ENCODE peak calls at places on chromosomes 7 and 10, in five cellular contexts. A is A549, Q is suprapubic skin, P is HepG2, Z is stomach. U is an unnamed sample.

GRCh38 chr10:21265622-21266021 is 259.9 kb downstream of the SKIDA1 start:
- DNase-seq in A (peak), Q (no peak), P (peak), Z (no peak), U (no peak)

GRCh38 chr10:51960494-51960895 is 261.1 kb upstream of the CSTF2T start:
- DNase-seq in A (peak), Q (no peak), P (peak), Z (no peak), U (no peak)

GRCh38 chr7:78734626-78735025 is 718.8 kb downstream of the MAGI2 start:
- DNase-seq in A (no peak), Q (no peak), P (no peak), Z (no peak), U (no peak)

GRCh38 chr7:602341-603141 is 82.9 kb upstream of the PDGFA start:
- DNase-seq in A (no peak), Q (no peak), P (peak), Z (no peak), U (no peak)

GRCh38 chr10:45373783-45374450 is at the start of gene ALOX5:
- DNase-seq in A (peak), Q (no peak), P (no peak), Z (peak), U (peak)

GRCh38 chr7:23523486-23524075 is 8.2 kb downstream of the TRA2A start:
- DNase-seq in A (no peak), Q (no peak), P (no peak), Z (no peak), U (no peak)

GRCh38 chr10:71060636-71061426 is 151.5 kb upstream of the UNC5B start:
- DNase-seq in A (no peak), Q (no peak), P (no peak), Z (no peak), U (no peak)

GRCh38 chr10:133162910-133163856 is 3.2 kb downstream of the KNDC1 start:
- DNase-seq in A (no peak), Q (peak), P (no peak), Z (no peak), U (peak)

GRCh38 chr10:110898391-110898790 is 20.6 kb downstream of the BBIP1 start:
- DNase-seq in A (no peak), Q (no peak), P (no peak), Z (no peak), U (no peak)

GRCh38 chr10:101956898-101957297 is 99.1 kb downstream of the ARMH3 start:
- DNase-seq in A (no peak), Q (no peak), P (no peak), Z (no peak), U (no peak)

GRCh38 chr10:75291800-75292199 is 56.0 kb upstream of the COMTD1 start:
- DNase-seq in A (no peak), Q (no peak), P (no peak), Z (no peak), U (no peak)

GRCh38 chr7:28203498-28204240 is 23.1 kb upstream of the JAZF1 start:
- DNase-seq in A (no peak), Q (no peak), P (no peak), Z (no peak), U (no peak)

GRCh38 chr10:61588770-61589211 is 73.9 kb upstream of the CABCOCO1 start:
- DNase-seq in A (no peak), Q (no peak), P (no peak), Z (no peak), U (no peak)

GRCh38 chr10:128049226-128050010 is 76.8 kb downstream of the MKI67 start:
- DNase-seq in A (no peak), Q (no peak), P (no peak), Z (no peak), U (no peak)

GRCh38 chr10:73917566-73918305 is 6.8 kb downstream of the PLAU start:
- DNase-seq in A (no peak), Q (no peak), P (no peak), Z (no peak), U (no peak)

GRCh38 chr10:498760-499435 is 190.6 kb downstream of the DIP2C start:
- DNase-seq in A (no peak), Q (no peak), P (no peak), Z (no peak), U (no peak)

GRCh38 chr10:30645340-30645827 is 15.8 kb upstream of the LYZL2 start:
- DNase-seq in A (no peak), Q (no peak), P (peak), Z (no peak), U (no peak)

GRCh38 chr10:21724020-21724589 is 190.1 kb downstream of the MLLT10 start:
- DNase-seq in A (no peak), Q (no peak), P (no peak), Z (no peak), U (no peak)

GRCh38 chr7:22140597-22140996 is 194.9 kb upstream of the CDCA7L start:
- DNase-seq in A (no peak), Q (no peak), P (no peak), Z (no peak), U (no peak)

GRCh38 chr7:148622887-148623585 is 32.5 kb downstream of the C7orf33 start:
- DNase-seq in A (no peak), Q (no peak), P (no peak), Z (no peak), U (no peak)

GRCh38 chr10:11023554-11023953 is 5.9 kb downstream of the CELF2 start:
- DNase-seq in A (no peak), Q (no peak), P (no peak), Z (no peak), U (no peak)

GRCh38 chr10:2978111-2978510 is 89.2 kb upstream of the PFKP start:
- DNase-seq in A (peak), Q (no peak), P (peak), Z (no peak), U (no peak)

GRCh38 chr7:36159618-36160017 is 6.6 kb downstream of the EEPD1 start:
- DNase-seq in A (no peak), Q (no peak), P (no peak), Z (no peak), U (peak)

GRCh38 chr10:4691776-4692175 is 134.2 kb upstream of the AKR1E2 start:
- DNase-seq in A (no peak), Q (no peak), P (no peak), Z (no peak), U (no peak)

GRCh38 chr10:29533696-29534285 is 101.0 kb downstream of the SVIL start:
- DNase-seq in A (no peak), Q (no peak), P (no peak), Z (no peak), U (no peak)

GRCh38 chr10:17993361-17993760 is 41.6 kb downstream of the SLC39A12 start:
- DNase-seq in A (no peak), Q (no peak), P (no peak), Z (no peak), U (no peak)

GRCh38 chr7:76333388-76334101 is 25.2 kb downstream of the YWHAG start:
- DNase-seq in A (no peak), Q (no peak), P (no peak), Z (peak), U (peak)

GRCh38 chr7:27183682-27184341 is 1.2 kb downstream of the HOXA11 start:
- DNase-seq in A (no peak), Q (peak), P (no peak), Z (peak), U (no peak)

GRCh38 chr7:139139150-139139549 is 29.6 kb upstream of the ZC3HAV1 start:
- DNase-seq in A (no peak), Q (no peak), P (no peak), Z (no peak), U (no peak)

GRCh38 chr7:43076189-43076605 is 36.2 kb upstream of the HECW1 start:
- DNase-seq in A (no peak), Q (no peak), P (no peak), Z (no peak), U (no peak)

GRCh38 chr7:36598056-36598675 is 126.1 kb downstream of the AOAH start:
- DNase-seq in A (no peak), Q (no peak), P (no peak), Z (no peak), U (no peak)

GRCh38 chr10:29926649-29927048 is 132.7 kb downstream of the JCAD start:
- DNase-seq in A (no peak), Q (no peak), P (no peak), Z (no peak), U (no peak)

GRCh38 chr7:130062246-130062645 is 8.1 kb upstream of the KLHDC10 start:
- DNase-seq in A (no peak), Q (no peak), P (no peak), Z (no peak), U (no peak)

GRCh38 chr7:130065500-130066152 is 4.7 kb upstream of the KLHDC10 start:
- DNase-seq in A (no peak), Q (no peak), P (peak), Z (no peak), U (no peak)

GRCh38 chr7:130063036-130063435 is 7.3 kb upstream of the KLHDC10 start:
- DNase-seq in A (no peak), Q (no peak), P (peak), Z (peak), U (no peak)
- TF ChIP-seq CTCF in A (peak), Q (peak), P (peak), Z (no peak), U (no peak)

DNA sequence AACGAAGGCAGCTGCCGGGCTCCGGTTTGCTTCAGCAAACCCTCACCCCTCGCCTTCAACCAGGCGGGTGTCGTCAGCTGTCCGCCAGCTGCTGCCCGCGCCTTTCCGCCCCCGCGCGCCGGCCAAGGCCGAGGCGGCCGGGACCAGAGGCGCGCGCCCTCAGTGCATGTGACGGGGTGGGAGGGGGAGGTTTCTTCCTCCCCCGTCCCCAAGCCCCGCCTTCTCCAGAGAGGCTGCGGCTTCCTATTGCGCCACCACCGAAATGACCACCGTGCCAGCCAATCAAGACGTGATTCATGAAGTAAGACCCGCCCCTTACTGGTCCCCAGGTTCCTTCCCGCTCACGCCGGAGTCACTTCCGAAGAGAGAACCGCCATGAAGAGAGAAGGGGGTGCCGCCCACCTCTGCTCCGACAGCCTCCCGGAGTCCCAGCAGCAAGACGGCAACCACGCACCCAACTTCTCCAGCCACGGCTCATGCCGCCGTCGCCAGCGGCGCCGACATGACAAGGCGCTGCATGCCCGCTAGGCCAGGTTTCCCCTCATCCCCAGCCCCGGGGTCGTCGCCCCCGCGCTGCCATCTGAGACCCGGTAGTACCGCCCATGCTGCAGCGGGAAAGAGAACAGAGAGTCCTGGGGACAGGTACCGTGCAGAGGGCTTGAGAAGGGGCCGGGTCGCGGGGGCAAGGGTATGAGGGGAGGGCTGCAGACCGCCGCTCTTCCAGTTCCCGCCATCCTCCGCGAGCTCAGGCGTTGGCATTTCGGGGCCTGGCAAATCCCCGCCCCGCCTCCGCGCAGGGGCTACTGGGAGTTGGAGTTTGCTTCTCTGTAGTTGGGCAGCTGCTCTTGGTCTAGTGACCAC is at the start of gene SLF2:
- DNase-seq in A (peak), Q (peak), P (peak), Z (peak), U (peak)
- TF ChIP-seq EP300 in A (no peak), Q (no peak), P (peak), Z (peak), U (peak)

GRCh38 chr7:33998487-33998886 is 93.1 kb downstream of the BMPER start:
- DNase-seq in A (no peak), Q (no peak), P (peak), Z (no peak), U (peak)
- TF ChIP-seq CTCF in A (no peak), Q (no peak), P (no peak), Z (no peak), U (no peak)

GRCh38 chr10:36516281-36516680 is 609.1 kb upstream of the ANKRD30A start:
- DNase-seq in A (no peak), Q (no peak), P (no peak), Z (no peak), U (no peak)

GRCh38 chr10:36519909-36520308 is 605.5 kb upstream of the ANKRD30A start:
- DNase-seq in A (no peak), Q (no peak), P (no peak), Z (no peak), U (no peak)

DNA sequence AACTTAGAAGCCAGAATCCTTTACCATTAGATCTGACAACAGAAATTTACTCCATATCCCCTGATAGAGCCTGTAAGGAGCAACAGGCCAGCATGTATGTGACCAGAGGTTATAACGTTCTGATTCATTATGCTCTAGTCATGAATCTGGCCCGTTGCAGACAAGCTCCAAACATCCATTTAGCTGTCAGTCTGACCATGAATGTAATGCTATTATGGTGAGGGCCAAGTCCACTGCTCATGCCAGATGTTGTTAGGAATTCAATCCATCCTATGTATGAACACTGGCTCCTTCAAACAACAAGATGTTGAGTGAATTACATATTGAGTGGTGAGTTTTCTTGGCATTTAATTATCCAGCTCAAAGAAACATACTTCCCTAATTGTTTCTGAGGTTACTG is 610.1 kb upstream of the ANKRD30A start:
- DNase-seq in A (no peak), Q (no peak), P (no peak), Z (no peak), U (no peak)
- TF ChIP-seq EP300 in A (no peak), Q (no peak), P (no peak), Z (no peak), U (no peak)

GRCh38 chr7:81447351-81447952 is 322.4 kb downstream of the HGF start:
- DNase-seq in A (peak), Q (no peak), P (peak), Z (no peak), U (no peak)
- TF ChIP-seq CTCF in A (peak), Q (peak), P (peak), Z (no peak), U (no peak)

DNA sequence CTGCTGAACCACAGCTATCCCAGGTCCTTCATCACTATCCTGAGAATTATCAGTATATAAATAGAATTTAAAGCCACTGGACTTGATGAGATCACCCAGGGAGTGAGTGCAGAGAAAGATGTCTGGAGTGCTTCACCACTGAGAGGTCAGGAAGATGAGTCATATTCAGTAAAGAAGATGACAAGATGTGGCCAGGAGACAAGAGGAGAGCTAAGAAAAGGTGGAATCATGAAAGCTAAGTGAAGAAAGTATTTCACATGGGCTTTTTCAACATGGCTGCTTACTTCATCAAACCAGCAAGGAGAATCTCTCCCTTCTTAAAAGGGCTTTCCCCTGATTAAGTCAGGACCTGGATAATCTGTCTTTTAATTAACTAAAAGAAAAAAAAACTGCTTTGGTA is 9.1 kb upstream of the PRKAR2B start:
- DNase-seq in A (peak), Q (no peak), P (no peak), Z (no peak), U (no peak)
- TF ChIP-seq EP300 in A (no peak), Q (no peak), P (no peak), Z (no peak), U (no peak)

GRCh38 chr7:1649751-1650326 is 20.2 kb upstream of the ELFN1 start:
- DNase-seq in A (no peak), Q (no peak), P (no peak), Z (no peak), U (no peak)
- TF ChIP-seq CTCF in A (no peak), Q (no peak), P (no peak), Z (no peak), U (no peak)

GRCh38 chr7:41114691-41115090 is 588.2 kb downstream of the INHBA start:
- DNase-seq in A (no peak), Q (no peak), P (no peak), Z (no peak), U (no peak)
- TF ChIP-seq EP300 in A (no peak), Q (no peak), P (no peak), Z (no peak), U (no peak)

GRCh38 chr7:125125315-125125714 is 195.7 kb upstream of the POT1 start:
- DNase-seq in A (no peak), Q (no peak), P (no peak), Z (no peak), U (no peak)
- TF ChIP-seq CTCF in A (no peak), Q (no peak), P (no peak), Z (no peak), U (no peak)

U was measured in ovary.